ENCODE peak calls at places on chromosomes 3 and 15, in seven cellular contexts. One of them, this sample, is unnamed.

GRCh38 chr15:91924842-91925495 is 71.5 kb downstream of the SLCO3A1 start:
- DNase-seq in AG04450: no peak
- DNase-seq in lung: no peak
- DNase-seq in type B pancreatic cell: no peak
- DNase-seq in IMR-90: no peak
- DNase-seq in natural killer cell: no peak
- DNase-seq in heart left ventricle: no peak
- DNase-seq in this sample: no peak

GRCh38 chr3:151750181-151750580 is 16.5 kb downstream of the AADACL2 start:
- DNase-seq in type B pancreatic cell: no peak
- DNase-seq in IMR-90: no peak
- DNase-seq in lung: no peak
- DNase-seq in natural killer cell: no peak
- DNase-seq in AG04450: no peak
- DNase-seq in heart left ventricle: no peak
- DNase-seq in this sample: no peak

GRCh38 chr15:90665288-90666134 is 51.6 kb upstream of the BLM start:
- DNase-seq in natural killer cell: peak; percentile 36
- DNase-seq in lung: peak; percentile 66
- DNase-seq in IMR-90: peak; percentile 58
- DNase-seq in AG04450: no peak
- DNase-seq in type B pancreatic cell: no peak
- DNase-seq in heart left ventricle: peak; percentile 84
- DNase-seq in this sample: peak; percentile 42

GRCh38 chr3:72591522-72592421 is 256.5 kb downstream of the SHQ1 start:
- DNase-seq in IMR-90: peak; percentile 69
- DNase-seq in type B pancreatic cell: no peak
- DNase-seq in natural killer cell: no peak
- DNase-seq in lung: no peak
- DNase-seq in heart left ventricle: no peak
- DNase-seq in AG04450: peak; percentile 15
- DNase-seq in this sample: peak; percentile 96

GRCh38 chr3:23685484-23686258 is 120.1 kb upstream of the UBE2E1 start:
- DNase-seq in heart left ventricle: no peak
- DNase-seq in AG04450: peak; percentile 92
- DNase-seq in lung: peak; percentile 89
- DNase-seq in IMR-90: peak; percentile 99
- DNase-seq in type B pancreatic cell: no peak
- DNase-seq in natural killer cell: no peak
- DNase-seq in this sample: peak; percentile 99

GRCh38 chr3:146217324-146217723 is 33.6 kb downstream of the PLSCR4 start:
- DNase-seq in AG04450: no peak
- DNase-seq in heart left ventricle: no peak
- DNase-seq in lung: no peak
- DNase-seq in type B pancreatic cell: no peak
- DNase-seq in IMR-90: peak; percentile 4
- DNase-seq in natural killer cell: no peak
- DNase-seq in this sample: no peak

GRCh38 chr3:149020839-149021252 is 29.5 kb downstream of the GYG1 start:
- DNase-seq in natural killer cell: no peak
- DNase-seq in AG04450: no peak
- DNase-seq in lung: no peak
- DNase-seq in IMR-90: peak; percentile 42
- DNase-seq in type B pancreatic cell: no peak
- DNase-seq in heart left ventricle: no peak
- DNase-seq in this sample: no peak

GRCh38 chr3:169218314-169218983 is 445.1 kb downstream of the MECOM start:
- DNase-seq in AG04450: no peak
- DNase-seq in heart left ventricle: no peak
- DNase-seq in natural killer cell: no peak
- DNase-seq in IMR-90: peak; percentile 71
- DNase-seq in lung: peak; percentile 43
- DNase-seq in type B pancreatic cell: no peak
- DNase-seq in this sample: peak; percentile 62

GRCh38 chr3:40714771-40715170 is 190.0 kb downstream of the ZNF621 start:
- DNase-seq in natural killer cell: no peak
- DNase-seq in type B pancreatic cell: no peak
- DNase-seq in heart left ventricle: no peak
- DNase-seq in lung: no peak
- DNase-seq in IMR-90: no peak
- DNase-seq in AG04450: no peak
- DNase-seq in this sample: no peak

GRCh38 chr15:59636184-59636583 is 21.1 kb downstream of the GTF2A2 start:
- DNase-seq in type B pancreatic cell: no peak
- DNase-seq in natural killer cell: no peak
- DNase-seq in heart left ventricle: no peak
- DNase-seq in lung: no peak
- DNase-seq in IMR-90: no peak
- DNase-seq in AG04450: no peak
- DNase-seq in this sample: no peak

GRCh38 chr15:100118546-100118945 is 223.2 kb downstream of the ADAMTS17 start:
- DNase-seq in IMR-90: no peak
- DNase-seq in lung: no peak
- DNase-seq in AG04450: no peak
- DNase-seq in heart left ventricle: no peak
- DNase-seq in natural killer cell: no peak
- DNase-seq in type B pancreatic cell: no peak
- DNase-seq in this sample: no peak

GRCh38 chr3:187958432-187959003 is 195.4 kb upstream of the LPP start:
- DNase-seq in lung: no peak
- DNase-seq in AG04450: no peak
- DNase-seq in IMR-90: no peak
- DNase-seq in natural killer cell: peak; percentile 39
- DNase-seq in heart left ventricle: peak; percentile 77
- DNase-seq in type B pancreatic cell: no peak
- DNase-seq in this sample: no peak

GRCh38 chr15:95698971-95699370 is 631.5 kb upstream of the NR2F2 start:
- DNase-seq in AG04450: no peak
- DNase-seq in heart left ventricle: no peak
- DNase-seq in lung: no peak
- DNase-seq in natural killer cell: no peak
- DNase-seq in IMR-90: peak; percentile 31
- DNase-seq in type B pancreatic cell: no peak
- DNase-seq in this sample: no peak

GRCh38 chr3:58686847-58687246 is 20.3 kb upstream of the FAM3D start:
- DNase-seq in natural killer cell: no peak
- DNase-seq in lung: no peak
- DNase-seq in type B pancreatic cell: no peak
- DNase-seq in heart left ventricle: no peak
- DNase-seq in AG04450: no peak
- DNase-seq in IMR-90: no peak
- DNase-seq in this sample: no peak

GRCh38 chr3:50606596-50606995 is 5.0 kb downstream of the CISH start:
- DNase-seq in heart left ventricle: no peak
- DNase-seq in IMR-90: no peak
- DNase-seq in natural killer cell: no peak
- DNase-seq in AG04450: no peak
- DNase-seq in lung: no peak
- DNase-seq in type B pancreatic cell: no peak
- DNase-seq in this sample: no peak

GRCh38 chr3:13042932-13043275 is 30.3 kb downstream of the IQSEC1 start:
- DNase-seq in type B pancreatic cell: no peak
- DNase-seq in IMR-90: no peak
- DNase-seq in heart left ventricle: no peak
- DNase-seq in AG04450: no peak
- DNase-seq in lung: no peak
- DNase-seq in natural killer cell: no peak
- DNase-seq in this sample: no peak

GRCh38 chr15:54803139-54803808 is 393.5 kb downstream of the RSL24D1 start:
- DNase-seq in heart left ventricle: no peak
- DNase-seq in lung: no peak
- DNase-seq in IMR-90: peak; percentile 0
- DNase-seq in type B pancreatic cell: no peak
- DNase-seq in natural killer cell: no peak
- DNase-seq in AG04450: no peak
- DNase-seq in this sample: no peak

GRCh38 chr15:33031324-33031736 is 163.2 kb downstream of the FMN1 start:
- DNase-seq in heart left ventricle: no peak
- DNase-seq in AG04450: no peak
- DNase-seq in type B pancreatic cell: no peak
- DNase-seq in natural killer cell: no peak
- DNase-seq in lung: no peak
- DNase-seq in IMR-90: peak; percentile 75
- DNase-seq in this sample: peak; percentile 77

GRCh38 chr3:24305795-24306467 is 188.7 kb downstream of the THRB start:
- DNase-seq in natural killer cell: no peak
- DNase-seq in lung: no peak
- DNase-seq in type B pancreatic cell: no peak
- DNase-seq in heart left ventricle: no peak
- DNase-seq in AG04450: no peak
- DNase-seq in IMR-90: no peak
- DNase-seq in this sample: no peak

GRCh38 chr3:31636063-31636462 is 103.3 kb downstream of the STT3B start:
- DNase-seq in natural killer cell: no peak
- DNase-seq in IMR-90: no peak
- DNase-seq in type B pancreatic cell: no peak
- DNase-seq in heart left ventricle: no peak
- DNase-seq in lung: no peak
- DNase-seq in AG04450: no peak
- DNase-seq in this sample: no peak

GRCh38 chr3:175383366-175383765 is 524.2 kb downstream of the NAALADL2 start:
- DNase-seq in IMR-90: peak; percentile 7
- DNase-seq in AG04450: no peak
- DNase-seq in type B pancreatic cell: no peak
- DNase-seq in heart left ventricle: no peak
- DNase-seq in lung: no peak
- DNase-seq in natural killer cell: no peak
- DNase-seq in this sample: no peak

GRCh38 chr3:14439501-14440167 is 37.2 kb downstream of the SLC6A6 start:
- DNase-seq in type B pancreatic cell: no peak
- DNase-seq in heart left ventricle: peak; percentile 89
- DNase-seq in natural killer cell: no peak
- DNase-seq in lung: peak; percentile 84
- DNase-seq in IMR-90: peak; percentile 52
- DNase-seq in AG04450: no peak
- DNase-seq in this sample: peak; percentile 25

GRCh38 chr15:78055923-78056713 is 21.4 kb downstream of the TBC1D2B start:
- DNase-seq in heart left ventricle: no peak
- DNase-seq in AG04450: no peak
- DNase-seq in natural killer cell: no peak
- DNase-seq in IMR-90: no peak
- DNase-seq in lung: no peak
- DNase-seq in type B pancreatic cell: no peak
- DNase-seq in this sample: no peak

GRCh38 chr3:100002599-100003350 is 111.5 kb downstream of the FILIP1L start:
- DNase-seq in heart left ventricle: no peak
- DNase-seq in natural killer cell: no peak
- DNase-seq in lung: no peak
- DNase-seq in type B pancreatic cell: no peak
- DNase-seq in AG04450: peak; percentile 87
- DNase-seq in IMR-90: peak; percentile 97
- DNase-seq in this sample: peak; percentile 82

GRCh38 chr3:85801955-85802354 is 843.2 kb downstream of the CADM2 start:
- DNase-seq in heart left ventricle: no peak
- DNase-seq in lung: no peak
- DNase-seq in AG04450: no peak
- DNase-seq in IMR-90: no peak
- DNase-seq in type B pancreatic cell: no peak
- DNase-seq in natural killer cell: no peak
- DNase-seq in this sample: no peak
- TF ChIP-seq CTCF in heart left ventricle: no peak
- TF ChIP-seq CTCF in lung: no peak
- TF ChIP-seq CTCF in AG04450: no peak
- TF ChIP-seq CTCF in IMR-90: no peak
- TF ChIP-seq CTCF in type B pancreatic cell: peak; percentile 74
- TF ChIP-seq CTCF in natural killer cell: no peak
- TF ChIP-seq CTCF in this sample: peak; percentile 9

DNA sequence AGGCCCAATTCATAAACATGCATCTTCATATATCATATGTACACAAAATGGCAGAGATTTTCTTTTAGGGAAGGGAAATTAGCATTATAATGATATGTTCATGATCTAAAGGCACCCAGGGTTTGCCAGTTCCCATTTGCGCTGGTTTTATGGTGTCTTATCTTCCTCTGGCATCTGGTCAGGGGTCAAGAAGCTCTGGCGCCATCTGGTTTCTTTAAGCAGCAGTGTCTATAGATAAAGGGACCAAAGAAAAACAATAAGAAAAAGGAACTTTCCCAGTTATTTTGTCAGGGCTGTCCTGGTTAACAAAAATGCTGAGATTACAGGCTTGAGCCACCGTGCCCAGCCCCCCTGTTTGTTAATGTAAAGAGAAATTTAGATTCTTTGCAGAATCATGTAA is 3.3 kb upstream of the DCP1A start:
- DNase-seq in IMR-90: peak; percentile 18
- DNase-seq in natural killer cell: no peak
- DNase-seq in AG04450: no peak
- DNase-seq in heart left ventricle: no peak
- DNase-seq in lung: no peak
- DNase-seq in type B pancreatic cell: no peak
- DNase-seq in this sample: peak; percentile 30
- TF ChIP-seq CTCF in IMR-90: peak; percentile 37
- TF ChIP-seq CTCF in natural killer cell: no peak
- TF ChIP-seq CTCF in AG04450: no peak
- TF ChIP-seq CTCF in heart left ventricle: no peak
- TF ChIP-seq CTCF in lung: no peak
- TF ChIP-seq CTCF in type B pancreatic cell: peak; percentile 42
- TF ChIP-seq CTCF in this sample: peak; percentile 57

GRCh38 chr3:122680381-122681293 is at the start of gene PARP14:
- DNase-seq in natural killer cell: peak; percentile 68
- DNase-seq in lung: peak; percentile 81
- DNase-seq in heart left ventricle: peak; percentile 85
- DNase-seq in type B pancreatic cell: no peak
- DNase-seq in IMR-90: peak; percentile 68
- DNase-seq in AG04450: peak; percentile 43
- DNase-seq in this sample: peak; percentile 42
- TF ChIP-seq CTCF in natural killer cell: peak; percentile 3
- TF ChIP-seq CTCF in lung: no peak
- TF ChIP-seq CTCF in heart left ventricle: no peak
- TF ChIP-seq CTCF in type B pancreatic cell: peak; percentile 30
- TF ChIP-seq CTCF in IMR-90: peak; percentile 10
- TF ChIP-seq CTCF in AG04450: peak; percentile 23
- TF ChIP-seq CTCF in this sample: no peak

DNA sequence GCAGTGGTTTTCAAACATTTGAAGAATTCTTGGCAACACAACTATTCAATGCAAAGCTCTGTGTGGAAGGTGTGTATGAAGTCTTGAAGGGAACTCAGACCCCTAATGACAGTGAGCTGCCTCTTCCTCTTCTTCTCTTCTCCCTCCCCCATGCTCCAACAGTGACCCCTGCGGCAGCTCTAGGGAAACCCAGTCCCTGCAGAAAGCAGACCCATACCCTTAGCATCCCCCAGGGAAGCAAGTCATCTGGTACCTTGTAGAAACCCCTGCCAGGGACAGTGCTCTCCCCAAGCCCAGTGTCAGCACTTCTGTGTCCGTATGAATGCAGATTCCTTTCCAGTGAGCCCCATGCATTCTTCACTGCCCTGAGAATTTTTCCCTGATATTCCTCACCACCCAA is 442.3 kb downstream of the EPHB1 start:
- DNase-seq in AG04450: no peak
- DNase-seq in IMR-90: no peak
- DNase-seq in lung: no peak
- DNase-seq in heart left ventricle: no peak
- DNase-seq in type B pancreatic cell: no peak
- DNase-seq in natural killer cell: no peak
- DNase-seq in this sample: no peak
- TF ChIP-seq CTCF in AG04450: no peak
- TF ChIP-seq CTCF in IMR-90: no peak
- TF ChIP-seq CTCF in lung: no peak
- TF ChIP-seq CTCF in heart left ventricle: no peak
- TF ChIP-seq CTCF in type B pancreatic cell: peak; percentile 26
- TF ChIP-seq CTCF in natural killer cell: no peak
- TF ChIP-seq CTCF in this sample: no peak

This sample was measured in HFFc6.